ENCODE peak calls at places on chromosomes 1 and 21, in five cellular contexts. W, E, P, I and Q are unnamed samples.

GRCh38 chr1:113101588-113101987 is 28.6 kb downstream of the LRIG2 start:
- DNase-seq in I (no peak), W (no peak), E (no peak), P (no peak), Q (no peak)

GRCh38 chr1:119861547-119861946 is 34.8 kb downstream of the ADAM30 start:
- DNase-seq in E (no peak), W (no peak), P (no peak), I (no peak), Q (no peak)

GRCh38 chr1:74504125-74505065 is 8.0 kb downstream of the LRRC53 start:
- DNase-seq in E (no peak), P (peak), I (peak), W (peak), Q (peak)

GRCh38 chr1:114113801-114114750 is 39.6 kb downstream of the SYT6 start:
- DNase-seq in W (no peak), I (no peak), P (peak), E (no peak), Q (no peak)

GRCh38 chr1:61375082-61375880 is 292.9 kb downstream of the NFIA start:
- DNase-seq in I (no peak), E (no peak), W (no peak), P (no peak), Q (no peak)

GRCh38 chr1:1092890-1093609 is 18.9 kb upstream of the RNF223 start:
- DNase-seq in E (peak), P (no peak), W (no peak), I (no peak), Q (no peak)

GRCh38 chr1:16321176-16321867 is 31.0 kb downstream of the FBXO42 start:
- DNase-seq in E (no peak), P (no peak), I (no peak), W (no peak), Q (no peak)

GRCh38 chr1:157142245-157142644 is 4.0 kb upstream of the ETV3 start:
- DNase-seq in P (no peak), I (no peak), E (no peak), W (no peak), Q (no peak)

GRCh38 chr1:226580625-226581270 is 32.2 kb downstream of the STUM start:
- DNase-seq in I (no peak), W (no peak), E (peak), P (no peak), Q (no peak)

GRCh38 chr1:56330400-56331026 is 248.8 kb downstream of the PLPP3 start:
- DNase-seq in W (no peak), I (no peak), P (no peak), E (no peak), Q (no peak)

DNA sequence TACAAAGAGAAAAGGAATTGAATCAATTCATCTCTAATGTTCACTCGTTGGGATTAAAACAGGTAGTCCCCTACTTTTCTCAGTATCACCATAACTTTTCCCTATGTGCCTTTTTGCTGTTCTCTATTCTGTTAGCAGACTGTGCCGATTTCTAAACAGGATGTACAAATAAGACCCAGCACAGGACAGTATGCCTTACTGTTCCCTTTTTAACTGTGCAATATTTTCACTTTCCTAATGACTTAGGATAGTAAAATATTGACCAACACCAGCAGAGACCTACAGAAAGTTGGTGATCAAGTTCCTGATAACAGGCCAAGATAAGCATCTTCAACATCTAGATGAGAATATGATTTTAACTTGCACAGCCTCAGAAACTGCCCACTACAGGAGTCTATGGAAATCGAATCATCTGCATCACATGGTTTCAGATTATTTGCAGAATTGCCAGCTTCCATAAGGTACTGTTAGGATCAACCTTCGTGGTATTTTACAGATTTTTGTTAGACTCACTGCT is 42.0 kb downstream of the ADSS2 start:
- DNase-seq in W (no peak), E (no peak), I (no peak), P (no peak), Q (no peak)
- H3K27ac ChIP-seq in W (no peak), E (no peak), I (no peak), P (no peak), Q (no peak)

GRCh38 chr21:41671212-41671762 is 95.6 kb downstream of the RIPK4 start:
- DNase-seq in I (no peak), E (no peak), W (no peak), P (no peak), Q (no peak)

GRCh38 chr21:41671859-41672542 is 94.9 kb downstream of the RIPK4 start:
- DNase-seq in E (no peak), I (no peak), W (no peak), P (no peak), Q (no peak)

GRCh38 chr21:41669533-41669830 is 97.4 kb downstream of the RIPK4 start:
- DNase-seq in P (no peak), E (no peak), W (no peak), I (no peak), Q (no peak)

GRCh38 chr21:41668686-41669532 is 97.9 kb downstream of the RIPK4 start:
- DNase-seq in W (no peak), E (no peak), I (no peak), P (no peak), Q (no peak)

DNA sequence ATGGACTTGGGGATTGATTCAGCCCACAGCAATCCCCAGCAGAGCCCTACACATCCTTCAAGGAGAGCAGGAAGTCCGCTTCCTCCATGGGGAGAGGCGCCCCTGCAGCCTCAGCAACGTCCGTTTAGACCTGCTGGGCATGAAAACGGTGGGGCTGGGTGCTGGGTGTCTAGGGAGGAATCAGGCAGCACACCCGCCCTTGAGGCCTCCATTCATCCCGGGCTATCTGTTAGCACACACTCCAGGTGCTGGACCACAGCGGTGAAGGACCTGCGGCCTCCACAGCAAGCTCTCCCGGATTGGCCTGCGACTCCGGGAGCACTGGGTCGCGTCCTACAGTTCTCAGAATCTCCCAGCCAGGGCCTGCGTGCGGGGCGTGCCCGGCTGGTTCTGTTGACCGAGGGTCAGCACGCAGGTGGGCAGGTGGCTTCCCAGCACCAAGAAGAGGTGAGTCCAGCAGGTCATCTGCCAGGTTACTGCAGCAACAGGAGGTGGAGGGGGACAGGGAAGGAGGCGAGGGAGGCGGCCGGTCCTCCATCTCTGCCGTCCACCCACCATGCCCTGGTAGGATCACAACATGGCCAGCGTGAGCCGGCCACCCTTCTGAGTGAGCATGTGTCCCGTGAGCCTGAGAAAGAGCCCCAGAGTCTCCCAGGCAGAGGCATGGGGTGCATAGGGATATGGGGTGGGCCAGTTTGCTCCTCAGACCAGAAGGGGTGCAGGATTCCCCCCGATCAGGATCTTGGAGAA is 96.6 kb downstream of the RIPK4 start:
- DNase-seq in I (no peak), E (no peak), W (no peak), P (no peak), Q (no peak)
- H3K27ac ChIP-seq in I (no peak), E (no peak), W (no peak), P (no peak), Q (no peak)

GRCh38 chr1:66437136-66437401 is 96.9 kb upstream of the SGIP1 start:
- DNase-seq in P (no peak), I (no peak), W (no peak), E (no peak), Q (no peak)

GRCh38 chr1:66435541-66435940 is 98.4 kb upstream of the SGIP1 start:
- DNase-seq in I (no peak), P (no peak), E (no peak), W (no peak), Q (no peak)

GRCh38 chr1:66436378-66437135 is 97.4 kb upstream of the SGIP1 start:
- DNase-seq in I (peak), P (no peak), W (no peak), E (no peak), Q (no peak)

GRCh38 chr1:66438062-66438970 is 95.6 kb upstream of the SGIP1 start:
- DNase-seq in I (no peak), W (no peak), E (no peak), P (no peak), Q (no peak)

GRCh38 chr1:66439028-66439427 is 94.9 kb upstream of the SGIP1 start:
- DNase-seq in W (no peak), P (no peak), E (no peak), I (no peak), Q (no peak)
- H3K27ac ChIP-seq in W (no peak), P (no peak), E (no peak), I (no peak), Q (no peak)

GRCh38 chr1:203746281-203746680 is 18.7 kb upstream of the LAX1 start:
- DNase-seq in E (no peak), W (no peak), I (no peak), P (no peak), Q (no peak)

GRCh38 chr1:203742446-203742845 is 22.5 kb upstream of the LAX1 start:
- DNase-seq in I (no peak), P (no peak), W (no peak), E (no peak), Q (no peak)

GRCh38 chr1:203743101-203743501 is 21.9 kb upstream of the LAX1 start:
- DNase-seq in P (no peak), W (no peak), I (peak), E (no peak), Q (no peak)

DNA sequence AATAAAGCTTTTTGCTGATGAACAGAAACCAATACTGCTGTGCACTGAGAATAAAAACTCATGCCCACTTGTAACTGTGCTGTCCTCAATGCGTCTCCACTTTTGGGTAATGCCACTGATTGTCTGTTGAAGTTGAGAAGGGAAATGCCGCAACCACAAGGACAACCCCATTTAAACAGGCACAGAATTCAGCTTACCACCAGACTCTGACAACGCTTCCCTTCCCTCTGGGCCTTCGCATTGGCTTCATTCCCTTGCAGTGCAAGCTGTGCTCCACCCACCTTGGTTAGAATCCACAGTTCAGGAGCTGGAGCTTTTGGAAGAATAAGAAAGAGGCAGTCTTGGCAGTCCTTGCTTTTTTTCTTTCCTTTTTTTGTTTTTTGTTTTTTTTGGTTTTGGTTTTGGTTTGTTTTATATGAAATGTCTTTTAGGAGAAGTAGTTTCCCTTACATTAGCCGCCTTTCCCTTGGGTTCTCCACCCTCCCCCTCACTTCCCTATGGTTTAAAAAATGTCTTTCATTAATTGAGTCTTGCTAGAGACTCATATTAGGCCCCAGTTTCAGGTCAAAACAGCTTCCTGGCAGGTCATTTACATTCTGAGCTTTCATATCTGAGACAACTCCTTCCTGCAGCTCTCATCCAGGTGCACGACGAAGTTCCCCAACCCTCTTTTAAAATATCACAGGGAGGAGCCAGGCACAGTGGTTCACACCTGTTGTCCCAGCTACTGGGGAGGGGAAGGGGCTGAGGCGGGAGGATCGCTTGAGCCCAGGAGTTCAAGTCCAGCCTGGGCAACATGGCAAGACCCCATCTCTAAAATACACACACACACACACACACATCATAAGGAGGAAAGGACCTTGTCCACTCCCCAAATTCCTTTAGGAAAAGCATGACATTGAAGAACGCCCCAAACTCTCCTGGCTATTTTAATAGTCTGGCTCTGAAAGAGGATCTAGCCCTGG is 20.7 kb upstream of the LAX1 start:
- DNase-seq in I (peak), P (no peak), W (peak), E (no peak), Q (peak)
- H3K27ac ChIP-seq in I (peak), P (no peak), W (peak), E (no peak), Q (no peak)